ENCODE peak calls at places on chromosomes 12 and 14, in seven cellular contexts. Z is thyroid gland, J is AG04450, I is Caco-2, F is IMR-90, D is gastrocnemius medialis, U is left ventricle myocardium inferior. S is an unnamed sample. For H3K27me3, the result is how much of the 10 kb centered on the place peaks cover.

GRCh38 chr12:81644503-81644902 is 114.6 kb downstream of the PPFIA2 start:
- DNase-seq in I (no peak), F (peak), U (no peak), J (no peak), D (no peak), Z (no peak), S (peak)

GRCh38 chr12:107557589-107558100 is 128.0 kb upstream of the PWP1 start:
- DNase-seq in D (no peak), U (no peak), I (no peak), F (no peak), Z (no peak), J (no peak), S (no peak)

GRCh38 chr14:75411194-75411552 is 16.6 kb upstream of the JDP2 start:
- DNase-seq in J (no peak), Z (peak), I (no peak), U (no peak), D (no peak), F (no peak), S (no peak)

GRCh38 chr14:23492618-23493272 is 23.2 kb downstream of the NGDN start:
- DNase-seq in J (no peak), I (no peak), D (no peak), U (no peak), Z (no peak), F (peak), S (no peak)

GRCh38 chr14:105469456-105470162 is 5.0 kb upstream of the CRIP2 start:
- DNase-seq in Z (peak), D (no peak), F (no peak), U (peak), J (no peak), I (no peak), S (no peak)

GRCh38 chr14:92542766-92543554 is 29.4 kb downstream of the RIN3 start:
- DNase-seq in Z (no peak), I (no peak), J (no peak), F (no peak), D (no peak), U (no peak), S (no peak)

GRCh38 chr12:56631790-56632700 is 1.9 kb upstream of the BAZ2A start:
- DNase-seq in U (peak), F (peak), Z (peak), I (peak), J (no peak), D (peak), S (peak)

GRCh38 chr14:101836131-101836530 is 74.6 kb downstream of the PPP2R5C start:
- DNase-seq in U (peak), I (no peak), J (no peak), Z (no peak), D (no peak), F (peak), S (no peak)

GRCh38 chr14:59249029-59249428 is 60.6 kb downstream of the DAAM1 start:
- DNase-seq in Z (no peak), D (no peak), F (no peak), J (no peak), I (no peak), U (no peak), S (no peak)

GRCh38 chr14:68734231-68734732 is 58.6 kb downstream of the ZFP36L1 start:
- DNase-seq in F (peak), Z (no peak), J (no peak), D (no peak), U (no peak), I (no peak), S (no peak)

GRCh38 chr12:6367065-6367968 is 8.0 kb downstream of the SCNN1A start:
- DNase-seq in Z (no peak), J (no peak), I (no peak), F (peak), U (no peak), D (no peak), S (no peak)

DNA sequence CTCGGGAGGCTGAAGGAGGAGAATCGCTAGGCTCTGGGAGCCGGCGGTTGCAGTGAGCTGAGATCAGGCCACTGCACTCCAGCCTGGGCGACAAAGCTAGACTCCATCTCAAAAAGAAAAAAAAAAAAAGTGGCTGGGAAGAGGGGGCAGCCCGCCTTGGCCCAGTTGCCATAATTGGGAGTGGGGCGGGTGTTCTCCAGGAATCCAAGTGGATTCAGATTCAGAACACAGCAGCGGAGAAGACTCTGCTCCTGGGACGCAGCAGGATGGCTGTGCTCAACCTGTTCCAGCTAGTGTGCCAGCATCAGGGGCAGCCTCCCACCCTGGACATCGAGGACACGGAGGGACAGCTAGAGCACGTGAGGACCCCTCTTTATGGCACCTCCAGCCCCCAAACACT is 5.5 kb downstream of the CFAP73 start:
- DNase-seq in I (no peak), J (no peak), D (no peak), F (no peak), U (no peak), Z (no peak), S (no peak)
- H3K27me3 ChIP-seq in I (under half), J (under half), D (half or more), F (under half), U (half or more), Z (under half), S (under half)

GRCh38 chr12:29428630-29429029 is 47.7 kb upstream of the ERGIC2 start:
- DNase-seq in U (no peak), J (peak), F (peak), Z (no peak), I (no peak), D (no peak), S (peak)
- H3K27me3 ChIP-seq in U (under half), J (under half), F (under half), Z (under half), I (under half), D (under half), S (under half)

GRCh38 chr12:54204316-54204715 is 15.5 kb upstream of the SMUG1 start:
- DNase-seq in J (no peak), D (no peak), Z (no peak), U (no peak), I (no peak), F (no peak), S (no peak)
- H3K27me3 ChIP-seq in J (under half), D (under half), Z (under half), U (half or more), I (under half), F (under half), S (under half)

GRCh38 chr12:3920378-3921141 is 47.4 kb upstream of the PARP11 start:
- DNase-seq in F (no peak), D (no peak), Z (no peak), J (no peak), U (no peak), I (peak), S (peak)
- H3K27me3 ChIP-seq in F (under half), D (under half), Z (under half), J (under half), U (half or more), I (under half), S (under half)

GRCh38 chr12:94244165-94245133 is 96.1 kb downstream of the PLXNC1 start:
- DNase-seq in J (no peak), U (no peak), F (no peak), Z (no peak), D (no peak), I (no peak), S (no peak)

GRCh38 chr12:94235894-94236293 is 87.5 kb downstream of the PLXNC1 start:
- DNase-seq in D (no peak), J (no peak), I (no peak), F (no peak), Z (no peak), U (no peak), S (no peak)

GRCh38 chr12:94242871-94243270 is 94.5 kb downstream of the PLXNC1 start:
- DNase-seq in D (no peak), F (no peak), J (no peak), I (no peak), Z (peak), U (peak), S (no peak)

GRCh38 chr12:94239332-94239731 is 91.0 kb downstream of the PLXNC1 start:
- DNase-seq in Z (no peak), J (no peak), I (no peak), D (no peak), F (no peak), U (no peak), S (no peak)

GRCh38 chr12:94240171-94240570 is 91.8 kb downstream of the PLXNC1 start:
- DNase-seq in Z (no peak), F (no peak), J (no peak), U (no peak), I (no peak), D (no peak), S (no peak)
- H3K27me3 ChIP-seq in Z (under half), F (under half), J (under half), U (under half), I (under half), D (under half), S (under half)

DNA sequence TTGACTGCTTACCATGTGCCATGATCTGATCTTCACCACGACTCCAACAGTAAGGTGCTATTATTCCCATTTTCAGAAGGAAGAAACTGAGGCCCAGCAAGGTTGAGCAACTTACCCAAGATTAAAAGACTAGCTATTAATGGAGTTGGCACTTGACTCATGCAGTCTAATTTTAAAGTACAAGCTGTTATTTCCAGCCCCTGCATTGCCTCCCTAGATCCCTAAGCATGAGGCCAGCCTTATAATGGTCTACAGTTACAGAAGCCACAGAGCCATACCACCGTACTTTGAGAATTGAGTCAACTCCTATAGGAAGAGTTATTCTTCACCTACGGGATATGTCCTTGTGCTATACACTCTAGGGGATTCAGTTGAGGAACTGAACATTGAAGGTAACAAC is 66.7 kb upstream of the RBM19 start:
- DNase-seq in Z (no peak), I (no peak), U (no peak), D (no peak), J (no peak), F (no peak), S (no peak)
- H3K27me3 ChIP-seq in Z (under half), I (under half), U (under half), D (under half), J (under half), F (under half), S (under half)

GRCh38 chr12:89413234-89413633 is 60.9 kb upstream of the DUSP6 start:
- DNase-seq in F (no peak), D (no peak), Z (no peak), U (no peak), J (no peak), I (no peak), S (no peak)

GRCh38 chr12:89416049-89416792 is 63.9 kb upstream of the DUSP6 start:
- DNase-seq in U (no peak), F (no peak), I (no peak), Z (no peak), D (no peak), J (no peak), S (no peak)

GRCh38 chr12:89414322-89414721 is 62.0 kb upstream of the DUSP6 start:
- DNase-seq in J (no peak), I (no peak), Z (no peak), F (no peak), U (no peak), D (no peak), S (no peak)

GRCh38 chr12:89412665-89413064 is 60.4 kb upstream of the DUSP6 start:
- DNase-seq in D (no peak), U (no peak), J (no peak), F (no peak), Z (no peak), I (no peak), S (no peak)

GRCh38 chr12:89414851-89415250 is 62.5 kb upstream of the DUSP6 start:
- DNase-seq in D (no peak), F (peak), I (no peak), Z (no peak), J (no peak), U (no peak), S (no peak)
- H3K27me3 ChIP-seq in D (under half), F (under half), I (under half), Z (under half), J (under half), U (under half), S (under half)

S was measured in hepatocyte.